ENCODE peak calls at places on chromosomes 6 and 20, in five cellular contexts. V is lower leg skin, R is sigmoid colon, E is heart left ventricle, Q is IMR-90. N is an unnamed sample.

GRCh38 chr20:43559147-43559477 is 285 bp downstream of the SGK2 start:
- DNase-seq in V (no peak), E (no peak), R (no peak), Q (no peak), N (no peak)

GRCh38 chr6:41531591-41532582 is 14.3 kb upstream of the FOXP4 start:
- DNase-seq in E (no peak), V (peak), Q (peak), R (no peak), N (peak)

GRCh38 chr20:43910564-43910963 is 4.1 kb upstream of the TOX2 start:
- DNase-seq in E (no peak), Q (no peak), R (no peak), V (no peak), N (no peak)

GRCh38 chr6:160041608-160042007 is 72.7 kb downstream of the IGF2R start:
- DNase-seq in V (peak), R (no peak), E (peak), Q (peak), N (peak)

GRCh38 chr6:156560476-156560875 is 216.7 kb upstream of the ARID1B start:
- DNase-seq in Q (no peak), E (no peak), V (no peak), R (no peak), N (no peak)

GRCh38 chr6:138307816-138308727 is 69.6 kb upstream of the SMIM28 start:
- DNase-seq in V (no peak), E (peak), R (peak), Q (no peak), N (peak)

GRCh38 chr20:58978351-58979190 is 2.5 kb upstream of the NELFCD start:
- DNase-seq in V (no peak), R (no peak), E (no peak), Q (no peak), N (no peak)

GRCh38 chr6:26629373-26629772 is 30.2 kb downstream of the ZNF322 start:
- DNase-seq in V (no peak), E (no peak), R (no peak), Q (no peak), N (no peak)

GRCh38 chr20:51335329-51335841 is 207.1 kb downstream of the NFATC2 start:
- DNase-seq in R (no peak), E (no peak), V (no peak), Q (peak), N (no peak)

GRCh38 chr6:143015300-143015706 is 45.4 kb upstream of the AIG1 start:
- DNase-seq in V (no peak), R (no peak), Q (no peak), E (no peak), N (no peak)

GRCh38 chr20:4546342-4546741 is 175.4 kb upstream of the PRND start:
- DNase-seq in R (no peak), V (no peak), E (no peak), Q (no peak), N (no peak)

GRCh38 chr6:44133003-44133931 is 5.9 kb downstream of the TMEM63B start:
- DNase-seq in V (no peak), E (peak), Q (peak), R (peak), N (no peak)

DNA sequence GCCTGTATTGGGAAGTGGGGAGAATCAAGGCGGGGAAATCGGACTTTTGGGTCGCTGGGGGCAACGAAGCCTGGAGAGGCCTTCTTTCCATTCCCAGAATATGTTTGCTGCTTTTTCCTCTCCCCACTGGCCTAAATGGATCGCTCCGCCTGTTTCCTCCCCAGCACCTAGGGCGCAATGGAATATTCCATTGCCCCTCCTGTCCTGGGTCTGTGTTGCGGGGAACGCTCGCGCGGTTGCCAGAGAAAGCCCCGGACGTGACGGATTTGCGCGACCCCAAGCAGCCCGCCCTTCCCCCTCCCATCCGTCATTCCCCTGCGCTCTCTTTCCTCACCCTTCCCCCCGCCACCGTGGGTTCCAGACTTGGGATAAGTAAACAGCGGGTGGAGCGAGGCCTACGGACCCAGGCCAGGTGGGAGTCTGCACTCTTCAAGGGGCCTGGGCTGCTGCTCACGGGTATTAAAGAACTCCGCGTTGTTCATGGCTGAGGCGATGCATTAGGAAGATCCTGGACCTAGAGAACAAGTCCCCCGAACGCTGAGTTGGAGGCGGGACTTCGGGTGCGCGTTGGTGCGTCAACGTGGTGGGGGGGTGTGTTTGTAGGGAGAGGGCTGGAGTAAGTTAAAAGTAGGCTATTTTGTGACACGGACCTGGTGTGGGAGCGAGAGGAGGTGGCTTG is at the start of gene PPT2:
- DNase-seq in R (peak), E (peak), Q (peak), V (peak), N (peak)
- TF ChIP-seq POLR2A in R (peak), E (no peak), Q (no peak), V (no peak), N (peak)

DNA sequence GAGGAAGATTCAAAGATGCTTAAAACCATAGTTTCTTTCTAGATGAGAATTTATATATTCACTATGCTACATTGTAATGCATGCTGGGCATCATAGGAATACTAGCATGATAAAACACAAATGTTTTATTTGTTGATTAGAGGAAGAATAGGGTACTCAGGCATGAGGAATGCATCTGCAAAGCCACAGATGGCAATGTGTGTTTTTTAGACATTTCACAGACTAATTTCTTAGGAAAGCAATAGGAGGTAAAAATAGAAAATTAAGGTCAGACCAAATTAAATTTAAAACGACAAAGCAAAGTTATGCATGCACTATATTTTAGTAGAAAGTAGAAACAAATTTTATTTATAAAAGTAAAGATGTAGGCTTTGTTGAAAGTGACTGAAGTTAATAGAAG is 2.1 kb downstream of the TTK start:
- DNase-seq in R (no peak), E (no peak), V (no peak), Q (no peak), N (no peak)
- TF ChIP-seq CTCF in R (no peak), E (no peak), V (no peak), Q (no peak), N (no peak)

DNA sequence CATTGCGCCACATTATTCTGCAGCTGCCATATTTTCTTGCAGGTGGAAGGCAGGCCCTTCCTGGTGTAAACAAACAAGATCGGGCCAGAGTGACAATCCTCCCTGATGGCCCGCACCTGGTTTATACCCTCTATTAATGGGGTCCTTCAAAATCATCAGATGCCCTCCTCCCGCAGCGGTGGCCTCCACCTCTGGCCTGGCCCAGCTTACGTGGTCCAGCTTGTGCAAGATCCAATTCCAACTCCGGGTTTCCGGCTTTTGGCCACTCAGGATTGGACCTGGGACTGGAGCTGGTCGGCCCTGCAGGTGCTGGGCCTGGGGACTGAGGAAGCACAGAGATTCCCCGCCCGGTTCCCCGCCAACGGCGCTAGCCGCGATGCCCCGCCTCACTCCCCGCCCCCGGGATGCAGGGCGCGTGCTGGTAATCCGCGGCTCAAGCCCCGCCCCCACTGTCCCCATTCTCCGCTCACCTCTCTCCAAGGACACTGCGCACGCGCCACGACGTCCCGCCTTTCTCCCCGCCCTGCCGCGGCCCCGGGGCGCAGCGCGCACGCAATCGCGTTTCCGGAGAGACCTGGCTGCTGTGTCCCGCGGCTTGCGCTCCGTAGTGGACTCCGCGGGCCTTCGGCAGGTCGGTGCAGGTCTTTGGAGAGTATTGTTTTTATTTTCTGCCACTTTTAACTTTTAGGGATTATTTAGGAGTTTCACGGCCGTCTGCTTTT is at the start of gene TMEM14B:
- DNase-seq in Q (peak), R (peak), V (peak), E (peak), N (peak)
- TF ChIP-seq POLR2A in Q (peak), R (peak), V (no peak), E (no peak), N (peak)

GRCh38 chr6:70956191-70956450 is 739 bp downstream of the B3GAT2 start:
- DNase-seq in V (no peak), Q (no peak), R (no peak), E (no peak), N (no peak)

GRCh38 chr6:70956451-70957283 is at the start of gene B3GAT2:
- DNase-seq in R (peak), E (peak), V (no peak), Q (peak), N (no peak)

GRCh38 chr6:70954750-70955149 is 2.1 kb downstream of the B3GAT2 start:
- DNase-seq in V (no peak), E (no peak), Q (no peak), R (no peak), N (no peak)

GRCh38 chr6:70957284-70957617 is 391 bp upstream of the B3GAT2 start:
- DNase-seq in R (no peak), V (no peak), Q (no peak), E (no peak), N (no peak)

GRCh38 chr6:70955441-70956190 is 1.2 kb downstream of the B3GAT2 start:
- DNase-seq in R (peak), E (peak), Q (peak), V (peak), N (peak)
- TF ChIP-seq CTCF in R (peak), E (peak), Q (peak), V (no peak), N (peak)

GRCh38 chr6:6694825-6695710 is 106.5 kb downstream of the LY86 start:
- DNase-seq in V (peak), R (peak), E (peak), Q (no peak), N (peak)
- TF ChIP-seq POLR2A in V (no peak), R (no peak), E (no peak), Q (no peak), N (no peak)